ENCODE peak calls at places on chromosomes 16 and 17, in eight cellular contexts. One of them, this sample, is unnamed.

GRCh38 chr17:28188841-28189263 is 130.1 kb upstream of the TMEM97 start:
- DNase-seq in M059J: no peak
- DNase-seq in EL: no peak
- DNase-seq in NCI-H226: no peak
- DNase-seq in dermis blood vessel endothelial cell: no peak
- DNase-seq in AG09309: no peak
- DNase-seq in GM13977: no peak
- DNase-seq in central memory CD8-positive, alpha-beta T cell: no peak
- DNase-seq in this sample: no peak

GRCh38 chr16:678858-679807 is 1.1 kb upstream of the STUB1 start:
- DNase-seq in M059J: peak; percentile 49
- DNase-seq in EL: peak; percentile 66
- DNase-seq in NCI-H226: peak; percentile 69
- DNase-seq in dermis blood vessel endothelial cell: peak; percentile 64
- DNase-seq in AG09309: no peak
- DNase-seq in GM13977: peak; percentile 70
- DNase-seq in central memory CD8-positive, alpha-beta T cell: no peak
- DNase-seq in this sample: no peak

GRCh38 chr17:58970966-58971575 is 135.6 kb downstream of the TRIM37 start:
- DNase-seq in M059J: peak; percentile 51
- DNase-seq in EL: peak; percentile 16
- DNase-seq in NCI-H226: no peak
- DNase-seq in dermis blood vessel endothelial cell: no peak
- DNase-seq in AG09309: no peak
- DNase-seq in GM13977: no peak
- DNase-seq in central memory CD8-positive, alpha-beta T cell: no peak
- DNase-seq in this sample: no peak

GRCh38 chr16:7497667-7498066 is 165.0 kb downstream of the RBFOX1 start:
- DNase-seq in M059J: no peak
- DNase-seq in EL: no peak
- DNase-seq in NCI-H226: no peak
- DNase-seq in dermis blood vessel endothelial cell: no peak
- DNase-seq in AG09309: no peak
- DNase-seq in GM13977: no peak
- DNase-seq in central memory CD8-positive, alpha-beta T cell: no peak
- DNase-seq in this sample: no peak

GRCh38 chr16:19871721-19872120 is 12.9 kb downstream of the GPRC5B start:
- DNase-seq in M059J: no peak
- DNase-seq in EL: no peak
- DNase-seq in NCI-H226: no peak
- DNase-seq in dermis blood vessel endothelial cell: no peak
- DNase-seq in AG09309: no peak
- DNase-seq in GM13977: no peak
- DNase-seq in central memory CD8-positive, alpha-beta T cell: no peak
- DNase-seq in this sample: no peak

GRCh38 chr16:13557476-13557875 is 362.5 kb upstream of the ERCC4 start:
- DNase-seq in M059J: no peak
- DNase-seq in EL: no peak
- DNase-seq in NCI-H226: no peak
- DNase-seq in dermis blood vessel endothelial cell: no peak
- DNase-seq in AG09309: no peak
- DNase-seq in GM13977: no peak
- DNase-seq in central memory CD8-positive, alpha-beta T cell: no peak
- DNase-seq in this sample: no peak

GRCh38 chr17:45813051-45813731 is 29.1 kb downstream of the CRHR1 start:
- DNase-seq in M059J: no peak
- DNase-seq in EL: no peak
- DNase-seq in NCI-H226: no peak
- DNase-seq in dermis blood vessel endothelial cell: peak; percentile 30
- DNase-seq in AG09309: no peak
- DNase-seq in GM13977: no peak
- DNase-seq in central memory CD8-positive, alpha-beta T cell: no peak
- DNase-seq in this sample: no peak

GRCh38 chr17:40432864-40433528 is 10.3 kb upstream of the IGFBP4 start:
- DNase-seq in M059J: no peak
- DNase-seq in EL: peak; percentile 41
- DNase-seq in NCI-H226: peak; percentile 58
- DNase-seq in dermis blood vessel endothelial cell: no peak
- DNase-seq in AG09309: no peak
- DNase-seq in GM13977: no peak
- DNase-seq in central memory CD8-positive, alpha-beta T cell: no peak
- DNase-seq in this sample: no peak

GRCh38 chr16:56294599-56294998 is 103.3 kb downstream of the GNAO1 start:
- DNase-seq in M059J: peak; percentile 90
- DNase-seq in EL: peak; percentile 70
- DNase-seq in NCI-H226: peak; percentile 33
- DNase-seq in dermis blood vessel endothelial cell: no peak
- DNase-seq in AG09309: peak; percentile 23
- DNase-seq in GM13977: no peak
- DNase-seq in central memory CD8-positive, alpha-beta T cell: no peak
- DNase-seq in this sample: no peak

GRCh38 chr16:87550510-87550961 is 51.8 kb upstream of the JPH3 start:
- DNase-seq in M059J: no peak
- DNase-seq in EL: no peak
- DNase-seq in NCI-H226: no peak
- DNase-seq in dermis blood vessel endothelial cell: peak; percentile 42
- DNase-seq in AG09309: no peak
- DNase-seq in GM13977: peak; percentile 83
- DNase-seq in central memory CD8-positive, alpha-beta T cell: peak; percentile 60
- DNase-seq in this sample: peak; percentile 52

GRCh38 chr17:4018446-4018845 is 54.2 kb upstream of the ATP2A3 start:
- DNase-seq in M059J: no peak
- DNase-seq in EL: no peak
- DNase-seq in NCI-H226: no peak
- DNase-seq in dermis blood vessel endothelial cell: no peak
- DNase-seq in AG09309: no peak
- DNase-seq in GM13977: no peak
- DNase-seq in central memory CD8-positive, alpha-beta T cell: no peak
- DNase-seq in this sample: no peak

GRCh38 chr17:4159761-4160160 is 16.8 kb downstream of the CYB5D2 start:
- DNase-seq in M059J: no peak
- DNase-seq in EL: no peak
- DNase-seq in NCI-H226: no peak
- DNase-seq in dermis blood vessel endothelial cell: no peak
- DNase-seq in AG09309: no peak
- DNase-seq in GM13977: no peak
- DNase-seq in central memory CD8-positive, alpha-beta T cell: no peak
- DNase-seq in this sample: no peak

GRCh38 chr17:7867881-7868329 is 10.1 kb downstream of the CYB5D1 start:
- DNase-seq in M059J: no peak
- DNase-seq in EL: no peak
- DNase-seq in NCI-H226: no peak
- DNase-seq in dermis blood vessel endothelial cell: no peak
- DNase-seq in AG09309: no peak
- DNase-seq in GM13977: no peak
- DNase-seq in central memory CD8-positive, alpha-beta T cell: no peak
- DNase-seq in this sample: no peak

GRCh38 chr17:33750943-33751701 is 458.0 kb upstream of the ASIC2 start:
- DNase-seq in M059J: peak; percentile 40
- DNase-seq in EL: peak; percentile 55
- DNase-seq in NCI-H226: peak; percentile 15
- DNase-seq in dermis blood vessel endothelial cell: peak; percentile 73
- DNase-seq in AG09309: peak; percentile 23
- DNase-seq in GM13977: peak; percentile 50
- DNase-seq in central memory CD8-positive, alpha-beta T cell: peak; percentile 47
- DNase-seq in this sample: peak; percentile 27

GRCh38 chr16:83928341-83929055 is 24.5 kb upstream of the OSGIN1 start:
- DNase-seq in M059J: peak; percentile 51
- DNase-seq in EL: peak; percentile 35
- DNase-seq in NCI-H226: peak; percentile 83
- DNase-seq in dermis blood vessel endothelial cell: no peak
- DNase-seq in AG09309: peak; percentile 86
- DNase-seq in GM13977: no peak
- DNase-seq in central memory CD8-positive, alpha-beta T cell: no peak
- DNase-seq in this sample: no peak

GRCh38 chr17:42306385-42306667 is 18.0 kb downstream of the STAT5A start:
- DNase-seq in M059J: no peak
- DNase-seq in EL: no peak
- DNase-seq in NCI-H226: no peak
- DNase-seq in dermis blood vessel endothelial cell: no peak
- DNase-seq in AG09309: no peak
- DNase-seq in GM13977: no peak
- DNase-seq in central memory CD8-positive, alpha-beta T cell: no peak
- DNase-seq in this sample: no peak

GRCh38 chr16:47079883-47080282 is 63.9 kb downstream of the NETO2 start:
- DNase-seq in M059J: no peak
- DNase-seq in EL: no peak
- DNase-seq in NCI-H226: no peak
- DNase-seq in dermis blood vessel endothelial cell: no peak
- DNase-seq in AG09309: no peak
- DNase-seq in GM13977: no peak
- DNase-seq in central memory CD8-positive, alpha-beta T cell: no peak
- DNase-seq in this sample: no peak

GRCh38 chr17:987931-988330 is 8.4 kb upstream of the NXN start:
- DNase-seq in M059J: no peak
- DNase-seq in EL: no peak
- DNase-seq in NCI-H226: no peak
- DNase-seq in dermis blood vessel endothelial cell: no peak
- DNase-seq in AG09309: no peak
- DNase-seq in GM13977: no peak
- DNase-seq in central memory CD8-positive, alpha-beta T cell: no peak
- DNase-seq in this sample: no peak

GRCh38 chr16:57634171-57634570 is 5.7 kb downstream of the ADGRG1 start:
- DNase-seq in M059J: peak; percentile 92
- DNase-seq in EL: peak; percentile 81
- DNase-seq in NCI-H226: no peak
- DNase-seq in dermis blood vessel endothelial cell: peak; percentile 33
- DNase-seq in AG09309: no peak
- DNase-seq in GM13977: no peak
- DNase-seq in central memory CD8-positive, alpha-beta T cell: no peak
- DNase-seq in this sample: no peak

GRCh38 chr16:67923414-67924127 is 8.1 kb downstream of the CTRL start:
- DNase-seq in M059J: no peak
- DNase-seq in EL: no peak
- DNase-seq in NCI-H226: no peak
- DNase-seq in dermis blood vessel endothelial cell: no peak
- DNase-seq in AG09309: no peak
- DNase-seq in GM13977: no peak
- DNase-seq in central memory CD8-positive, alpha-beta T cell: no peak
- DNase-seq in this sample: no peak

GRCh38 chr16:31664683-31665482 is 137.2 kb downstream of the AHSP start:
- DNase-seq in M059J: peak; percentile 7
- DNase-seq in EL: peak; percentile 22
- DNase-seq in NCI-H226: peak; percentile 55
- DNase-seq in dermis blood vessel endothelial cell: no peak
- DNase-seq in AG09309: no peak
- DNase-seq in GM13977: no peak
- DNase-seq in central memory CD8-positive, alpha-beta T cell: no peak
- DNase-seq in this sample: no peak

GRCh38 chr17:81432873-81433451 is 37.7 kb downstream of the BAHCC1 start:
- DNase-seq in M059J: peak; percentile 59
- DNase-seq in EL: no peak
- DNase-seq in NCI-H226: peak; percentile 80
- DNase-seq in dermis blood vessel endothelial cell: no peak
- DNase-seq in AG09309: no peak
- DNase-seq in GM13977: no peak
- DNase-seq in central memory CD8-positive, alpha-beta T cell: no peak
- DNase-seq in this sample: no peak

GRCh38 chr16:66859397-66860068 is 15.3 kb downstream of the CA7 start:
- DNase-seq in M059J: no peak
- DNase-seq in EL: no peak
- DNase-seq in NCI-H226: no peak
- DNase-seq in dermis blood vessel endothelial cell: no peak
- DNase-seq in AG09309: no peak
- DNase-seq in GM13977: peak; percentile 2
- DNase-seq in central memory CD8-positive, alpha-beta T cell: no peak
- DNase-seq in this sample: no peak

GRCh38 chr17:57071991-57072944 is 12.8 kb upstream of the AKAP1 start:
- DNase-seq in M059J: no peak
- DNase-seq in EL: no peak
- DNase-seq in NCI-H226: no peak
- DNase-seq in dermis blood vessel endothelial cell: no peak
- DNase-seq in AG09309: no peak
- DNase-seq in GM13977: no peak
- DNase-seq in central memory CD8-positive, alpha-beta T cell: no peak
- DNase-seq in this sample: no peak

GRCh38 chr16:11181889-11182279 is 74.1 kb downstream of the SOCS1 start:
- DNase-seq in M059J: peak; percentile 43
- DNase-seq in EL: no peak
- DNase-seq in NCI-H226: no peak
- DNase-seq in dermis blood vessel endothelial cell: no peak
- DNase-seq in AG09309: no peak
- DNase-seq in GM13977: peak; percentile 55
- DNase-seq in central memory CD8-positive, alpha-beta T cell: no peak
- DNase-seq in this sample: peak; percentile 39

GRCh38 chr16:53457670-53458069 is 23.4 kb downstream of the RBL2 start:
- DNase-seq in M059J: peak; percentile 13
- DNase-seq in EL: no peak
- DNase-seq in NCI-H226: no peak
- DNase-seq in dermis blood vessel endothelial cell: no peak
- DNase-seq in AG09309: no peak
- DNase-seq in GM13977: peak; percentile 62
- DNase-seq in central memory CD8-positive, alpha-beta T cell: peak; percentile 45
- DNase-seq in this sample: peak; percentile 27

GRCh38 chr16:303760-304505 is 21.0 kb downstream of the PDIA2 start:
- DNase-seq in M059J: no peak
- DNase-seq in EL: no peak
- DNase-seq in NCI-H226: no peak
- DNase-seq in dermis blood vessel endothelial cell: peak; percentile 36
- DNase-seq in AG09309: no peak
- DNase-seq in GM13977: no peak
- DNase-seq in central memory CD8-positive, alpha-beta T cell: no peak
- DNase-seq in this sample: no peak

This sample was measured in memory B cell.